ENCODE peak calls at places on chromosomes 5 and 9, in six cellular contexts. One of them, this sample, is unnamed.

GRCh38 chr9:7166074-7166473 is 408.3 kb downstream of the KDM4C start:
- DNase-seq in Jurkat, Clone E6-1: no peak
- DNase-seq in Kasumi-1: no peak
- DNase-seq in stimulated activated naive CD4-positive, alpha-beta T cell: no peak
- DNase-seq in left ventricle myocardium inferior: no peak
- DNase-seq in CD8-positive, alpha-beta T cell: no peak
- DNase-seq in this sample: no peak

GRCh38 chr5:78566747-78567449 is 81.7 kb downstream of the LHFPL2 start:
- DNase-seq in Jurkat, Clone E6-1: no peak
- DNase-seq in left ventricle myocardium inferior: no peak
- DNase-seq in CD8-positive, alpha-beta T cell: no peak
- DNase-seq in Kasumi-1: no peak
- DNase-seq in stimulated activated naive CD4-positive, alpha-beta T cell: no peak
- DNase-seq in this sample: no peak

GRCh38 chr9:137247135-137247915 is 3.8 kb upstream of the STPG3 start:
- DNase-seq in Kasumi-1: no peak
- DNase-seq in left ventricle myocardium inferior: no peak
- DNase-seq in Jurkat, Clone E6-1: no peak
- DNase-seq in stimulated activated naive CD4-positive, alpha-beta T cell: no peak
- DNase-seq in CD8-positive, alpha-beta T cell: no peak
- DNase-seq in this sample: no peak

GRCh38 chr9:114911167-114911821 is 19.1 kb downstream of the TNFSF8 start:
- DNase-seq in Jurkat, Clone E6-1: no peak
- DNase-seq in Kasumi-1: peak; percentile 45
- DNase-seq in stimulated activated naive CD4-positive, alpha-beta T cell: no peak
- DNase-seq in CD8-positive, alpha-beta T cell: no peak
- DNase-seq in left ventricle myocardium inferior: no peak
- DNase-seq in this sample: no peak

GRCh38 chr5:98296426-98296825 is 477.0 kb upstream of the RGMB start:
- DNase-seq in left ventricle myocardium inferior: no peak
- DNase-seq in stimulated activated naive CD4-positive, alpha-beta T cell: no peak
- DNase-seq in CD8-positive, alpha-beta T cell: no peak
- DNase-seq in Kasumi-1: no peak
- DNase-seq in Jurkat, Clone E6-1: no peak
- DNase-seq in this sample: no peak

GRCh38 chr9:98658965-98659364 is 49.8 kb downstream of the GABBR2 start:
- DNase-seq in left ventricle myocardium inferior: no peak
- DNase-seq in Kasumi-1: no peak
- DNase-seq in stimulated activated naive CD4-positive, alpha-beta T cell: no peak
- DNase-seq in Jurkat, Clone E6-1: no peak
- DNase-seq in CD8-positive, alpha-beta T cell: no peak
- DNase-seq in this sample: no peak

GRCh38 chr9:74281674-74282073 is 215.5 kb upstream of the RORB start:
- DNase-seq in Jurkat, Clone E6-1: peak; percentile 80
- DNase-seq in CD8-positive, alpha-beta T cell: no peak
- DNase-seq in stimulated activated naive CD4-positive, alpha-beta T cell: no peak
- DNase-seq in left ventricle myocardium inferior: no peak
- DNase-seq in Kasumi-1: peak; percentile 6
- DNase-seq in this sample: no peak

GRCh38 chr9:80866121-80866520 is 823.2 kb downstream of the TLE1 start:
- DNase-seq in left ventricle myocardium inferior: no peak
- DNase-seq in stimulated activated naive CD4-positive, alpha-beta T cell: no peak
- DNase-seq in CD8-positive, alpha-beta T cell: no peak
- DNase-seq in Jurkat, Clone E6-1: no peak
- DNase-seq in Kasumi-1: no peak
- DNase-seq in this sample: no peak

GRCh38 chr9:119026120-119026519 is 343.1 kb downstream of the BRINP1 start:
- DNase-seq in Kasumi-1: no peak
- DNase-seq in stimulated activated naive CD4-positive, alpha-beta T cell: no peak
- DNase-seq in CD8-positive, alpha-beta T cell: no peak
- DNase-seq in Jurkat, Clone E6-1: no peak
- DNase-seq in left ventricle myocardium inferior: peak; percentile 42
- DNase-seq in this sample: no peak

GRCh38 chr5:173742432-173742816 is 126.0 kb upstream of the BOD1 start:
- DNase-seq in left ventricle myocardium inferior: no peak
- DNase-seq in stimulated activated naive CD4-positive, alpha-beta T cell: no peak
- DNase-seq in CD8-positive, alpha-beta T cell: no peak
- DNase-seq in Kasumi-1: no peak
- DNase-seq in Jurkat, Clone E6-1: no peak
- DNase-seq in this sample: no peak

GRCh38 chr5:79318935-79319614 is 83.1 kb downstream of the JMY start:
- DNase-seq in Jurkat, Clone E6-1: no peak
- DNase-seq in CD8-positive, alpha-beta T cell: no peak
- DNase-seq in stimulated activated naive CD4-positive, alpha-beta T cell: no peak
- DNase-seq in left ventricle myocardium inferior: no peak
- DNase-seq in Kasumi-1: no peak
- DNase-seq in this sample: no peak

GRCh38 chr5:52786937-52787599 is 648 bp upstream of the ITGA1 start:
- DNase-seq in CD8-positive, alpha-beta T cell: peak; percentile 45
- DNase-seq in Jurkat, Clone E6-1: no peak
- DNase-seq in left ventricle myocardium inferior: no peak
- DNase-seq in stimulated activated naive CD4-positive, alpha-beta T cell: peak; percentile 12
- DNase-seq in Kasumi-1: peak; percentile 17
- DNase-seq in this sample: no peak

GRCh38 chr5:78778538-78778937 is 130.0 kb upstream of the LHFPL2 start:
- DNase-seq in Kasumi-1: no peak
- DNase-seq in CD8-positive, alpha-beta T cell: no peak
- DNase-seq in stimulated activated naive CD4-positive, alpha-beta T cell: no peak
- DNase-seq in left ventricle myocardium inferior: no peak
- DNase-seq in Jurkat, Clone E6-1: no peak
- DNase-seq in this sample: no peak

GRCh38 chr9:110058304-110058953 is 149.5 kb downstream of the C9orf152 start:
- DNase-seq in left ventricle myocardium inferior: no peak
- DNase-seq in CD8-positive, alpha-beta T cell: peak; percentile 27
- DNase-seq in Jurkat, Clone E6-1: peak; percentile 45
- DNase-seq in stimulated activated naive CD4-positive, alpha-beta T cell: peak; percentile 45
- DNase-seq in Kasumi-1: peak; percentile 56
- DNase-seq in this sample: no peak

GRCh38 chr5:43780586-43780985 is 177.6 kb downstream of the NNT start:
- DNase-seq in left ventricle myocardium inferior: no peak
- DNase-seq in CD8-positive, alpha-beta T cell: no peak
- DNase-seq in Jurkat, Clone E6-1: no peak
- DNase-seq in Kasumi-1: no peak
- DNase-seq in stimulated activated naive CD4-positive, alpha-beta T cell: no peak
- DNase-seq in this sample: no peak

GRCh38 chr9:104233366-104233765 is 139.3 kb downstream of the SMC2 start:
- DNase-seq in left ventricle myocardium inferior: no peak
- DNase-seq in CD8-positive, alpha-beta T cell: no peak
- DNase-seq in Jurkat, Clone E6-1: no peak
- DNase-seq in Kasumi-1: no peak
- DNase-seq in stimulated activated naive CD4-positive, alpha-beta T cell: no peak
- DNase-seq in this sample: no peak

GRCh38 chr5:102483736-102484135 is 15.1 kb downstream of the SLCO6A1 start:
- DNase-seq in stimulated activated naive CD4-positive, alpha-beta T cell: no peak
- DNase-seq in Kasumi-1: no peak
- DNase-seq in CD8-positive, alpha-beta T cell: no peak
- DNase-seq in Jurkat, Clone E6-1: no peak
- DNase-seq in left ventricle myocardium inferior: no peak
- DNase-seq in this sample: no peak

GRCh38 chr9:136345281-136346156 is 18.0 kb downstream of the DNLZ start:
- DNase-seq in Jurkat, Clone E6-1: no peak
- DNase-seq in CD8-positive, alpha-beta T cell: no peak
- DNase-seq in stimulated activated naive CD4-positive, alpha-beta T cell: no peak
- DNase-seq in left ventricle myocardium inferior: peak; percentile 77
- DNase-seq in Kasumi-1: no peak
- DNase-seq in this sample: no peak

GRCh38 chr5:10621837-10622236 is 58.0 kb downstream of the ANKRD33B start:
- DNase-seq in stimulated activated naive CD4-positive, alpha-beta T cell: no peak
- DNase-seq in CD8-positive, alpha-beta T cell: no peak
- DNase-seq in left ventricle myocardium inferior: no peak
- DNase-seq in Kasumi-1: no peak
- DNase-seq in Jurkat, Clone E6-1: no peak
- DNase-seq in this sample: no peak

GRCh38 chr9:138099803-138100598 is 222.4 kb downstream of the CACNA1B start:
- DNase-seq in Kasumi-1: no peak
- DNase-seq in stimulated activated naive CD4-positive, alpha-beta T cell: no peak
- DNase-seq in Jurkat, Clone E6-1: no peak
- DNase-seq in CD8-positive, alpha-beta T cell: no peak
- DNase-seq in left ventricle myocardium inferior: peak; percentile 44
- DNase-seq in this sample: no peak

GRCh38 chr9:469672-470040 is 255.0 kb downstream of the DOCK8 start:
- DNase-seq in CD8-positive, alpha-beta T cell: no peak
- DNase-seq in left ventricle myocardium inferior: peak; percentile 20
- DNase-seq in Jurkat, Clone E6-1: no peak
- DNase-seq in stimulated activated naive CD4-positive, alpha-beta T cell: no peak
- DNase-seq in Kasumi-1: no peak
- DNase-seq in this sample: peak; percentile 46

GRCh38 chr5:160009591-160009989 is 651 bp downstream of the TTC1 start:
- DNase-seq in left ventricle myocardium inferior: no peak
- DNase-seq in Jurkat, Clone E6-1: no peak
- DNase-seq in CD8-positive, alpha-beta T cell: no peak
- DNase-seq in stimulated activated naive CD4-positive, alpha-beta T cell: no peak
- DNase-seq in Kasumi-1: peak; percentile 26
- DNase-seq in this sample: no peak

GRCh38 chr9:92294297-92294676 is 790 bp upstream of the IARS1 start:
- DNase-seq in stimulated activated naive CD4-positive, alpha-beta T cell: peak; percentile 0
- DNase-seq in Jurkat, Clone E6-1: peak; percentile 23
- DNase-seq in left ventricle myocardium inferior: no peak
- DNase-seq in Kasumi-1: peak; percentile 21
- DNase-seq in CD8-positive, alpha-beta T cell: no peak
- DNase-seq in this sample: no peak

GRCh38 chr5:1542755-1543154 is 19.0 kb upstream of the LPCAT1 start:
- DNase-seq in left ventricle myocardium inferior: no peak
- DNase-seq in CD8-positive, alpha-beta T cell: no peak
- DNase-seq in Kasumi-1: no peak
- DNase-seq in stimulated activated naive CD4-positive, alpha-beta T cell: no peak
- DNase-seq in Jurkat, Clone E6-1: no peak
- DNase-seq in this sample: peak; percentile 95

GRCh38 chr9:8863886-8864881 is 1064.6 kb upstream of the DMAC1 start:
- DNase-seq in Kasumi-1: no peak
- DNase-seq in stimulated activated naive CD4-positive, alpha-beta T cell: no peak
- DNase-seq in Jurkat, Clone E6-1: no peak
- DNase-seq in CD8-positive, alpha-beta T cell: no peak
- DNase-seq in left ventricle myocardium inferior: no peak
- DNase-seq in this sample: no peak

GRCh38 chr5:107570805-107571531 is 99.8 kb downstream of the EFNA5 start:
- DNase-seq in CD8-positive, alpha-beta T cell: peak; percentile 9
- DNase-seq in Kasumi-1: peak; percentile 64
- DNase-seq in left ventricle myocardium inferior: no peak
- DNase-seq in stimulated activated naive CD4-positive, alpha-beta T cell: no peak
- DNase-seq in Jurkat, Clone E6-1: peak; percentile 39
- DNase-seq in this sample: no peak

GRCh38 chr5:172123269-172123692 is 64.7 kb downstream of the STK10 start:
- DNase-seq in Kasumi-1: no peak
- DNase-seq in Jurkat, Clone E6-1: no peak
- DNase-seq in left ventricle myocardium inferior: peak; percentile 84
- DNase-seq in CD8-positive, alpha-beta T cell: no peak
- DNase-seq in stimulated activated naive CD4-positive, alpha-beta T cell: no peak
- DNase-seq in this sample: no peak

GRCh38 chr9:89154218-89154617 is 24.4 kb downstream of the SHC3 start:
- DNase-seq in stimulated activated naive CD4-positive, alpha-beta T cell: no peak
- DNase-seq in Jurkat, Clone E6-1: no peak
- DNase-seq in Kasumi-1: no peak
- DNase-seq in CD8-positive, alpha-beta T cell: no peak
- DNase-seq in left ventricle myocardium inferior: no peak
- DNase-seq in this sample: no peak

GRCh38 chr9:89640801-89641200 is 36.0 kb downstream of the GADD45G start:
- DNase-seq in left ventricle myocardium inferior: no peak
- DNase-seq in Kasumi-1: no peak
- DNase-seq in CD8-positive, alpha-beta T cell: no peak
- DNase-seq in Jurkat, Clone E6-1: no peak
- DNase-seq in stimulated activated naive CD4-positive, alpha-beta T cell: no peak
- DNase-seq in this sample: no peak

GRCh38 chr5:132662925-132663770 is 5.2 kb downstream of the IL13 start:
- DNase-seq in CD8-positive, alpha-beta T cell: no peak
- DNase-seq in Kasumi-1: no peak
- DNase-seq in stimulated activated naive CD4-positive, alpha-beta T cell: no peak
- DNase-seq in left ventricle myocardium inferior: no peak
- DNase-seq in Jurkat, Clone E6-1: peak; percentile 46
- DNase-seq in this sample: no peak

GRCh38 chr9:133656211-133657119 is 20.3 kb downstream of the DBH start:
- DNase-seq in Kasumi-1: no peak
- DNase-seq in CD8-positive, alpha-beta T cell: peak; percentile 41
- DNase-seq in left ventricle myocardium inferior: no peak
- DNase-seq in stimulated activated naive CD4-positive, alpha-beta T cell: peak; percentile 46
- DNase-seq in Jurkat, Clone E6-1: peak; percentile 24
- DNase-seq in this sample: no peak

GRCh38 chr5:32000726-32001125 is 173.4 kb downstream of the GOLPH3 start:
- DNase-seq in CD8-positive, alpha-beta T cell: no peak
- DNase-seq in stimulated activated naive CD4-positive, alpha-beta T cell: no peak
- DNase-seq in left ventricle myocardium inferior: no peak
- DNase-seq in Jurkat, Clone E6-1: no peak
- DNase-seq in Kasumi-1: no peak
- DNase-seq in this sample: no peak

GRCh38 chr5:31193026-31193425 is 460 bp upstream of the CDH6 start:
- DNase-seq in CD8-positive, alpha-beta T cell: no peak
- DNase-seq in left ventricle myocardium inferior: no peak
- DNase-seq in Kasumi-1: no peak
- DNase-seq in Jurkat, Clone E6-1: no peak
- DNase-seq in stimulated activated naive CD4-positive, alpha-beta T cell: no peak
- DNase-seq in this sample: no peak

GRCh38 chr9:116390306-116391228 is 237.0 kb downstream of the PAPPA start:
- DNase-seq in Kasumi-1: peak; percentile 79
- DNase-seq in Jurkat, Clone E6-1: no peak
- DNase-seq in CD8-positive, alpha-beta T cell: no peak
- DNase-seq in stimulated activated naive CD4-positive, alpha-beta T cell: no peak
- DNase-seq in left ventricle myocardium inferior: no peak
- DNase-seq in this sample: no peak

GRCh38 chr5:135075621-135076585 is 41.9 kb upstream of the PITX1 start:
- DNase-seq in stimulated activated naive CD4-positive, alpha-beta T cell: no peak
- DNase-seq in left ventricle myocardium inferior: no peak
- DNase-seq in CD8-positive, alpha-beta T cell: no peak
- DNase-seq in Jurkat, Clone E6-1: no peak
- DNase-seq in Kasumi-1: no peak
- DNase-seq in this sample: peak; percentile 51

GRCh38 chr5:112205840-112206239 is 213.2 kb downstream of the EPB41L4A start:
- DNase-seq in left ventricle myocardium inferior: no peak
- DNase-seq in Kasumi-1: no peak
- DNase-seq in Jurkat, Clone E6-1: no peak
- DNase-seq in stimulated activated naive CD4-positive, alpha-beta T cell: no peak
- DNase-seq in CD8-positive, alpha-beta T cell: no peak
- DNase-seq in this sample: no peak